ENCODE peak calls at places on chromosomes 2 and 18, in five cellular contexts. T is AG10803, E is HepG2, W is brain microvascular endothelial cell, Q is lower lobe of right lung. O is an unnamed sample.

GRCh38 chr18:46406539-46406932 is 250.5 kb downstream of the LOXHD1 start:
- DNase-seq in T (no peak), E (no peak), W (no peak), Q (no peak), O (no peak)

GRCh38 chr18:23574611-23575308 is 11.5 kb downstream of the NPC1 start:
- DNase-seq in T (no peak), E (no peak), W (no peak), Q (no peak), O (no peak)

GRCh38 chr18:22355598-22355997 is 62.1 kb downstream of the CTAGE1 start:
- DNase-seq in T (no peak), E (no peak), W (no peak), Q (no peak), O (no peak)

GRCh38 chr18:32730620-32731021 is 42.2 kb downstream of the KLHL14 start:
- DNase-seq in T (peak), E (no peak), W (no peak), Q (no peak), O (peak)

GRCh38 chr2:224038830-224039079 is 331 bp downstream of the SERPINE2 start:
- DNase-seq in T (no peak), E (no peak), W (no peak), Q (no peak), O (no peak)

GRCh38 chr2:28951910-28952805 is 28.9 kb upstream of the TOGARAM2 start:
- DNase-seq in T (peak), E (peak), W (peak), Q (no peak), O (no peak)

GRCh38 chr18:55763298-55763697 is 175.3 kb upstream of the TCF4 start:
- DNase-seq in T (peak), E (no peak), W (peak), Q (no peak), O (no peak)

GRCh38 chr2:235264512-235264911 is 229.3 kb upstream of the AGAP1 start:
- DNase-seq in T (no peak), E (no peak), W (no peak), Q (no peak), O (no peak)

GRCh38 chr2:219081096-219081495 is 20.4 kb upstream of the IHH start:
- DNase-seq in T (no peak), E (peak), W (no peak), Q (no peak), O (no peak)

GRCh38 chr18:34501553-34501952 is 208.5 kb upstream of the DTNA start:
- DNase-seq in T (no peak), E (peak), W (no peak), Q (no peak), O (no peak)

GRCh38 chr18:79950440-79951341 is 762 bp downstream of the SLC66A2 start:
- DNase-seq in T (peak), E (no peak), W (no peak), Q (peak), O (peak)

GRCh38 chr2:143219266-143219665 is 90.0 kb downstream of the ARHGAP15 start:
- DNase-seq in T (no peak), E (no peak), W (no peak), Q (no peak), O (no peak)

GRCh38 chr2:130798472-130799221 is 38.1 kb upstream of the ARHGEF4 start:
- DNase-seq in T (peak), E (no peak), W (no peak), Q (no peak), O (no peak)

GRCh38 chr18:12744103-12744502 is 41.3 kb downstream of the PSMG2 start:
- DNase-seq in T (peak), E (peak), W (peak), Q (no peak), O (peak)

GRCh38 chr2:120346034-120346666 is at the start of gene INHBB:
- DNase-seq in T (peak), E (no peak), W (no peak), Q (no peak), O (no peak)

GRCh38 chr2:239267411-239267941 is 133.3 kb downstream of the HDAC4 start:
- DNase-seq in T (peak), E (no peak), W (peak), Q (peak), O (peak)

GRCh38 chr18:9811978-9812377 is 73.8 kb upstream of the TXNDC2 start:
- DNase-seq in T (no peak), E (no peak), W (no peak), Q (no peak), O (no peak)

GRCh38 chr18:2515908-2516625 is 55.2 kb downstream of the METTL4 start:
- DNase-seq in T (peak), E (peak), W (peak), Q (no peak), O (peak)

GRCh38 chr18:26928669-26929313 is 63.3 kb upstream of the AQP4 start:
- DNase-seq in T (no peak), E (no peak), W (no peak), Q (peak), O (no peak)

GRCh38 chr2:203809084-203809521 is 58.5 kb upstream of the CTLA4 start:
- DNase-seq in T (peak), E (no peak), W (peak), Q (no peak), O (no peak)

GRCh38 chr18:23515911-23516546 is 12.7 kb downstream of the RMC1 start:
- DNase-seq in T (peak), E (peak), W (peak), Q (peak), O (peak)

GRCh38 chr2:98580656-98581284 is 27.5 kb downstream of the COA5 start:
- DNase-seq in T (no peak), E (no peak), W (no peak), Q (no peak), O (no peak)

GRCh38 chr2:191756753-191757152 is 78.8 kb downstream of the NABP1 start:
- DNase-seq in T (no peak), E (no peak), W (no peak), Q (no peak), O (no peak)
- H3K4me3 ChIP-seq in T (no peak), E (no peak), W (no peak), Q (no peak), O (no peak)

GRCh38 chr2:215638687-215639086 is 202.8 kb upstream of the FN1 start:
- DNase-seq in T (no peak), E (no peak), W (no peak), Q (no peak), O (no peak)
- TF ChIP-seq CTCF in T (no peak), E (no peak), W (no peak), Q (no peak), O (no peak)

DNA sequence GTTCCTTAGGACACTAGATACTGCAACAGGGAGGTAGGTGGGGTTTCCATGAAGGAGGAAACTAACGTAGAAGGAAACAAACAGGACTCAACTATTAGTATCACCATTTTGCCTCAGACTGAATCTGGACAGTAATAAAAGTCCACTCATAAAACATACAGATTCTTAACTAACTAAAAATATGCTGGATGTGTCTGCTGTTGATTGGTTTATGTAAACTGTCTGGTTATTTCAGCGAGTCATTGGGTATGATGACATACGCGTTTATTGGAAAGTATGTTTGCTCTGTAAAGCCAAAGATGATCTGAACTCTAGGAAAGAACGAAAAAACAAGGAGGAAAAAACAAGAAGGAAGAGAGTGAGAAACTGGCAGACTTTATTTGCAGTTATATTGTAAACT is 1816.1 kb upstream of the LRRTM1 start:
- DNase-seq in T (no peak), E (no peak), W (no peak), Q (no peak), O (no peak)
- H3K4me3 ChIP-seq in T (no peak), E (no peak), W (no peak), Q (no peak), O (no peak)

GRCh38 chr2:134985061-134985460 is 62.2 kb downstream of the MAP3K19 start:
- DNase-seq in T (no peak), E (no peak), W (no peak), Q (no peak), O (no peak)

GRCh38 chr2:134988994-134989605 is 58.1 kb downstream of the MAP3K19 start:
- DNase-seq in T (peak), E (peak), W (no peak), Q (no peak), O (peak)
- TF ChIP-seq CTCF in T (peak), E (peak), W (peak), Q (peak), O (peak)

GRCh38 chr2:233081731-233082221 is 21.6 kb downstream of the INPP5D start:
- DNase-seq in T (no peak), E (no peak), W (no peak), Q (no peak), O (peak)
- H3K4me3 ChIP-seq in T (no peak), E (no peak), W (no peak), Q (no peak), O (peak)

GRCh38 chr18:75244336-75244735 is 33.7 kb downstream of the TSHZ1 start:
- DNase-seq in T (no peak), E (peak), W (no peak), Q (no peak), O (no peak)
- TF ChIP-seq CTCF in T (no peak), E (peak), W (peak), Q (no peak), O (peak)

DNA sequence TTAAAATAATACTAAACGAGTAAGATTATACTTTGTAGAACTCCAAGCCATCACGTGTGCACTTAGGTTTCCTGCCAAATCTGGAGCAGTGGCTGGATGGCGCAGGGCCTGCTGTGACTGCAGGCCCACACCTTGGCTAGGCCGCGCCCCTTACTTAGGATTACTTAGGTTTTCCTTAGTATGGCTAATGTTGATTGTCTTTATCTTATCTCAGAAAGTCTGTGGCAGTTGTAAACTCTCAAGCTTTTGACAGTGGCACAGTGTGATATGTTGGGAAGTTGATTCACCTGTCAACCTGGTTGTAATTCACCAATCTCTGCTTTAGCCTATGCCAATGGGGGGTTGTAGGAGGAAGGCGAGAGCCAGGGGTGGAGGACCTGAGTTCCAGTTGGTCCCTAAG is 208.4 kb downstream of the ZNF407 start:
- DNase-seq in T (no peak), E (no peak), W (no peak), Q (no peak), O (no peak)
- H3K4me3 ChIP-seq in T (no peak), E (no peak), W (no peak), Q (no peak), O (no peak)

GRCh38 chr18:49784427-49785185 is 28.7 kb downstream of the ACAA2 start:
- DNase-seq in T (peak), E (no peak), W (no peak), Q (no peak), O (no peak)
- TF ChIP-seq CTCF in T (peak), E (no peak), W (peak), Q (peak), O (no peak)

GRCh38 chr2:226790436-226790835 is 9.2 kb downstream of the IRS1 start:
- DNase-seq in T (peak), E (no peak), W (no peak), Q (no peak), O (no peak)
- H3K4me3 ChIP-seq in T (no peak), E (no peak), W (no peak), Q (peak), O (no peak)